ENCODE peak calls at places on chromosomes 5 and 9, in four cellular contexts. W is neuronal stem cell, I is astrocyte of the spinal cord, K is HT-29. V is an unnamed sample.

GRCh38 chr5:45508155-45508554 is 188.0 kb downstream of the HCN1 start:
- DNase-seq in W (no peak), I (no peak), K (no peak), V (no peak)

GRCh38 chr5:95762681-95763041 is 31.5 kb downstream of the RHOBTB3 start:
- DNase-seq in W (no peak), I (no peak), K (no peak), V (no peak)

GRCh38 chr5:110159202-110159601 is 469.5 kb downstream of the MAN2A1 start:
- DNase-seq in W (no peak), I (peak), K (no peak), V (peak)

GRCh38 chr5:98904786-98905185 is 24.0 kb downstream of the CHD1 start:
- DNase-seq in W (no peak), I (peak), K (no peak), V (peak)

GRCh38 chr9:107137495-107138202 is 145.4 kb upstream of the RAD23B start:
- DNase-seq in W (no peak), I (peak), K (peak), V (peak)

GRCh38 chr5:37792976-37793328 is 46.9 kb downstream of the GDNF start:
- DNase-seq in W (no peak), I (peak), K (no peak), V (peak)

GRCh38 chr5:135547590-135548254 is 12.0 kb upstream of the NEUROG1 start:
- DNase-seq in W (no peak), I (no peak), K (no peak), V (no peak)

GRCh38 chr9:133113928-133114351 is 7.1 kb downstream of the RALGDS start:
- DNase-seq in W (no peak), I (no peak), K (no peak), V (no peak)

GRCh38 chr5:134018154-134018985 is 13.6 kb upstream of the VDAC1 start:
- DNase-seq in W (no peak), I (no peak), K (peak), V (no peak)

GRCh38 chr9:87370003-87370685 is 127.5 kb upstream of the DAPK1 start:
- DNase-seq in W (no peak), I (no peak), K (no peak), V (no peak)

GRCh38 chr5:132299901-132300300 is 5.7 kb downstream of the SLC22A4 start:
- DNase-seq in W (no peak), I (no peak), K (no peak), V (no peak)

GRCh38 chr5:165834922-165835321 is 2329.5 kb downstream of the MAT2B start:
- DNase-seq in W (no peak), I (no peak), K (no peak), V (no peak)

GRCh38 chr9:4073371-4073770 is 226.5 kb downstream of the GLIS3 start:
- DNase-seq in W (no peak), I (no peak), K (peak), V (no peak)

GRCh38 chr5:110441035-110441434 is 285.4 kb downstream of the TMEM232 start:
- DNase-seq in W (peak), I (peak), K (peak), V (peak)

GRCh38 chr5:15615859-15616258 is 115.9 kb downstream of the FBXL7 start:
- DNase-seq in W (no peak), I (no peak), K (no peak), V (no peak)

GRCh38 chr9:5587024-5587423 is 41.9 kb upstream of the RIC1 start:
- DNase-seq in W (no peak), I (peak), K (no peak), V (peak)

GRCh38 chr9:127779136-127779981 is 893 bp upstream of the SH2D3C start:
- DNase-seq in W (no peak), I (no peak), K (no peak), V (no peak)

GRCh38 chr5:179123109-179123426 is 62.9 kb downstream of the ZNF354C start:
- DNase-seq in W (no peak), I (no peak), K (no peak), V (no peak)

GRCh38 chr5:116361171-116361967 is 213.3 kb downstream of the SEMA6A start:
- DNase-seq in W (peak), I (peak), K (no peak), V (no peak)